ENCODE peak calls at places on chromosomes 16 and 17, in nine cellular contexts. K, W, C, J, X, Y, L, O and T are unnamed samples.

GRCh38 chr17:47072881-47073280 is 93.8 kb upstream of the RPRML start:
- DNase-seq in C (peak), L (no peak), J (no peak), Y (peak), K (no peak), W (no peak), O (peak), X (no peak), T (peak)

GRCh38 chr16:85123891-85124635 is 11.8 kb upstream of the CIBAR2 start:
- DNase-seq in X (peak), K (no peak), J (no peak), W (peak), Y (peak), C (peak), O (peak), L (peak), T (no peak)

GRCh38 chr17:41785091-41785875 is 1.2 kb downstream of the JUP start:
- DNase-seq in X (no peak), Y (no peak), C (no peak), L (no peak), K (no peak), J (peak), W (peak), O (peak), T (no peak)

GRCh38 chr16:35449663-35450062 is 1990.3 kb downstream of the TP53TG3F start:
- DNase-seq in W (no peak), Y (no peak), X (no peak), C (no peak), J (no peak), K (no peak), L (no peak), O (no peak), T (no peak)

GRCh38 chr17:37488009-37488604 is 1.6 kb upstream of the DUSP14 start:
- DNase-seq in W (peak), X (no peak), C (peak), O (peak), Y (no peak), L (no peak), K (no peak), J (peak), T (peak)

GRCh38 chr17:78673395-78673794 is 96.2 kb upstream of the DNAH17 start:
- DNase-seq in C (no peak), X (no peak), K (no peak), J (no peak), L (no peak), O (no peak), Y (no peak), W (no peak), T (no peak)

GRCh38 chr16:82996814-82997213 is 370.0 kb downstream of the CDH13 start:
- DNase-seq in L (no peak), Y (no peak), O (no peak), X (no peak), K (no peak), J (no peak), C (no peak), W (no peak), T (no peak)

GRCh38 chr16:79651363-79651762 is 50.8 kb upstream of the MAF start:
- DNase-seq in Y (peak), X (peak), K (no peak), W (no peak), C (peak), L (peak), O (peak), J (no peak), T (no peak)

GRCh38 chr17:31308935-31309334 is 4.9 kb downstream of the EVI2B start:
- DNase-seq in K (no peak), X (no peak), O (no peak), W (no peak), L (no peak), J (no peak), C (no peak), Y (no peak), T (no peak)

GRCh38 chr17:31308372-31308905 is 5.4 kb downstream of the EVI2B start:
- DNase-seq in K (no peak), J (no peak), X (no peak), L (no peak), W (no peak), C (no peak), Y (no peak), O (no peak), T (no peak)

GRCh38 chr17:31310260-31310659 is 3.6 kb downstream of the EVI2B start:
- DNase-seq in O (no peak), L (no peak), X (no peak), K (no peak), J (no peak), C (no peak), W (no peak), Y (no peak), T (no peak)

GRCh38 chr17:31309525-31309924 is 4.3 kb downstream of the EVI2B start:
- DNase-seq in O (no peak), J (no peak), X (no peak), L (no peak), C (no peak), W (no peak), Y (no peak), K (peak), T (no peak)

GRCh38 chr17:31307640-31308039 is 6.2 kb downstream of the EVI2B start:
- DNase-seq in L (no peak), O (no peak), W (no peak), K (no peak), Y (no peak), X (no peak), C (no peak), J (no peak), T (no peak)
- H3K4me3 ChIP-seq in L (no peak), O (no peak), W (no peak), K (peak), Y (no peak), X (no peak), C (no peak), J (no peak), T (no peak)

GRCh38 chr17:80940171-80941123 is 51.2 kb upstream of the CHMP6 start:
- DNase-seq in W (no peak), C (no peak), J (no peak), O (no peak), K (no peak), Y (peak), X (no peak), L (no peak), T (no peak)

GRCh38 chr17:80941171-80941570 is 50.5 kb upstream of the CHMP6 start:
- DNase-seq in C (no peak), Y (peak), K (no peak), X (no peak), L (no peak), J (no peak), O (no peak), W (no peak), T (no peak)

GRCh38 chr17:80938556-80938955 is 53.1 kb upstream of the CHMP6 start:
- DNase-seq in X (no peak), K (no peak), O (no peak), Y (peak), W (no peak), C (no peak), L (no peak), J (no peak), T (no peak)

GRCh38 chr17:80937501-80938356 is 53.9 kb upstream of the CHMP6 start:
- DNase-seq in J (no peak), C (no peak), K (no peak), W (no peak), L (no peak), X (no peak), Y (peak), O (no peak), T (no peak)

DNA sequence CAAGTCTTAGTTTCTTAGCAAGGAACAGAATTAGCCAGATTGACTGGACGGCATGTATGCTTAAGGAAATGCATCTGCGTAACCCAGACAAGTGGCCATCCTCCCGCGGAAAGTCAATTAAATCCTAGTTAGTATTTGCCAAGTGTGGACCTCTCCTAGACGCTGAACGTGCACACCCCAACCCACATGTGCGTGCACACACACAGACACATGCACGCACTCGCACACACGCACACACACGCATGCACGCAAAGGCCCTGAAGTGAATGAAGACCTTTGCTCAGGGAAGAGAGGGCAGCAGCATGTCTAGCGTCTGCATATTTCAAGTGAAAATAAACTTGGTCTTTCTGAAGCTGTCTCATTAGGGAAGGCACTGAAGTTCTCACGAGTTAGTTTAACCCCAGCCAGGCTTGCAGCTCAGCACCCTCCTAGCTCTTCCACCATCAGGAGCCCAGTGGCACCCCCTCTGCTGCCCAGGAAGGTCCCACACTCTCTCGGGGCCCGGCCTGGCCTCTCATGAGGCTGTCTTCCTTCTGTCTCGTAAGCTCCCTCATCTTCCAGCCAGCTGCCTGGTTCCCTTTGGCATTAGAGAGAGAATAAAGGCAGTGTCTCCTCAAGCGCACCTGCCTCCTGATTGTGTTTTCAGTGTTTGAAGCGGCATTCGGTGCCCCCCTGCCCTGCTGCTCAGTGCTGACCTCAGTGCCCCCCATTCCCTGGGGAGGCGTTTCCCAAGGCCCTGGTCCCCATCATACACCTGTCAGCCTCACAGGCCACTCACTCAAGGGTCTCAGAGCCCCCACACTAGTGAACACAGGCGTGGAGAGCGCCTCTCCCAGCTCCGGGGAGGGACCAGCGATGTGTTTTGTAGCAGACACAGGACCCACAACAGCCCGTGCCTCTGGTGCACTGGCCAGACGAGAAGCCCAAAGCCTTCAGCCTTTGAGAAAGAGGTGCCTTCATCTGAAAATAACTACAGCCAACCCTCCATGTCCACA is 52.2 kb upstream of the CHMP6 start:
- DNase-seq in X (no peak), L (no peak), K (no peak), C (no peak), J (no peak), Y (peak), O (no peak), W (no peak), T (no peak)
- H3K4me3 ChIP-seq in X (no peak), L (no peak), K (no peak), C (no peak), J (no peak), Y (no peak), O (no peak), W (no peak), T (no peak)

GRCh38 chr17:48718162-48718780 is 4.0 kb downstream of the PRAC1 start:
- DNase-seq in K (no peak), C (no peak), X (no peak), W (no peak), L (no peak), J (peak), O (peak), Y (no peak), T (no peak)
- H3K4me3 ChIP-seq in K (no peak), C (no peak), X (no peak), W (peak), L (no peak), J (no peak), O (peak), Y (no peak), T (peak)

GRCh38 chr16:71210-71539 is 1.3 kb downstream of the RHBDF1 start:
- DNase-seq in W (peak), Y (no peak), O (no peak), K (no peak), L (no peak), C (no peak), X (no peak), J (no peak), T (no peak)
- H3K4me3 ChIP-seq in W (peak), Y (peak), O (peak), K (no peak), L (peak), C (peak), X (peak), J (peak), T (peak)